ENCODE peak calls at places on chromosomes 11 and 22, in seven cellular contexts. H is H9, Q is IMR-90, W is H1, I is mesendoderm, V is mesenchymal stem cell, A is trophoblast cell. P is an unnamed sample.
A peak's percentile ranks its signal among the peaks of the same experiment; 100 is the strongest.

GRCh38 chr11:64638017-64638664 is 47.1 kb downstream of the SLC22A12 start:
- DNase-seq in H (peak; percentile 59), Q (no peak), W (peak; percentile 75), I (peak; percentile 56), V (no peak), A (no peak), P (no peak)

GRCh38 chr11:22076215-22076930 is 116.5 kb upstream of the ANO5 start:
- DNase-seq in H (no peak), Q (no peak), W (no peak), I (no peak), V (no peak), A (no peak), P (no peak)

GRCh38 chr11:6357222-6357621 is 33.1 kb upstream of the SMPD1 start:
- DNase-seq in H (no peak), Q (peak; percentile 95), W (no peak), I (peak; percentile 73), V (peak; percentile 87), A (peak; percentile 56), P (no peak)

GRCh38 chr22:19596680-19597398 is 72.6 kb upstream of the CLDN5 start:
- DNase-seq in H (no peak), Q (no peak), W (no peak), I (no peak), V (peak; percentile 2), A (peak; percentile 50), P (no peak)

GRCh38 chr11:12102588-12103410 is 7.6 kb upstream of the MICAL2 start:
- DNase-seq in H (no peak), Q (no peak), W (no peak), I (peak; percentile 72), V (no peak), A (no peak), P (no peak)

GRCh38 chr11:60914620-60915249 is 777 bp downstream of the TMEM109 start:
- DNase-seq in H (peak; percentile 35), Q (peak; percentile 34), W (peak; percentile 65), I (peak; percentile 35), V (peak; percentile 58), A (peak; percentile 42), P (no peak)

GRCh38 chr11:12276356-12276755 is 101.0 kb upstream of the PARVA start:
- DNase-seq in H (peak; percentile 7), Q (no peak), W (no peak), I (no peak), V (no peak), A (no peak), P (no peak)

GRCh38 chr11:95156133-95156731 is 66.6 kb downstream of the ENDOD1 start:
- DNase-seq in H (peak; percentile 58), Q (no peak), W (no peak), I (peak; percentile 68), V (no peak), A (no peak), P (no peak)

GRCh38 chr11:134401825-134402809 is 9.9 kb downstream of the B3GAT1 start:
- DNase-seq in H (no peak), Q (no peak), W (no peak), I (no peak), V (no peak), A (no peak), P (no peak)

GRCh38 chr11:18705651-18706281 is 7.2 kb downstream of the TMEM86A start:
- DNase-seq in H (no peak), Q (no peak), W (no peak), I (no peak), V (no peak), A (no peak), P (no peak)

GRCh38 chr11:124814739-124815138 is 14.5 kb upstream of the MSANTD2 start:
- DNase-seq in H (no peak), Q (no peak), W (no peak), I (no peak), V (no peak), A (no peak), P (no peak)

GRCh38 chr22:22201185-22201924 is 43.2 kb upstream of the VPREB1 start:
- DNase-seq in H (peak; percentile 60), Q (peak; percentile 24), W (peak; percentile 87), I (peak; percentile 58), V (peak; percentile 43), A (no peak), P (peak; percentile 37)

GRCh38 chr11:64218628-64219353 is 7.2 kb downstream of the TRPT1 start:
- DNase-seq in H (no peak), Q (no peak), W (no peak), I (no peak), V (no peak), A (no peak), P (no peak)

GRCh38 chr11:29293825-29294224 is 723.0 kb downstream of the KCNA4 start:
- DNase-seq in H (no peak), Q (peak; percentile 94), W (no peak), I (no peak), V (peak; percentile 86), A (no peak), P (no peak)

GRCh38 chr11:65545853-65546216 is 12.3 kb downstream of the LTBP3 start:
- DNase-seq in H (no peak), Q (no peak), W (no peak), I (no peak), V (no peak), A (no peak), P (no peak)

GRCh38 chr22:48959496-48959895 is 868.2 kb downstream of the BRD1 start:
- DNase-seq in H (peak; percentile 13), Q (no peak), W (peak; percentile 29), I (no peak), V (no peak), A (no peak), P (no peak)

GRCh38 chr11:134764367-134764766 is 352.3 kb upstream of the B3GAT1 start:
- DNase-seq in H (no peak), Q (no peak), W (no peak), I (no peak), V (no peak), A (no peak), P (no peak)

GRCh38 chr11:5620606-5621521 is 3.9 kb upstream of the TRIM34 start:
- DNase-seq in H (no peak), Q (peak; percentile 95), W (no peak), I (peak; percentile 60), V (peak; percentile 94), A (peak; percentile 89), P (no peak)

GRCh38 chr11:72574534-72575460 is 99.4 kb downstream of the PDE2A start:
- DNase-seq in H (no peak), Q (no peak), W (no peak), I (no peak), V (no peak), A (no peak), P (no peak)

DNA sequence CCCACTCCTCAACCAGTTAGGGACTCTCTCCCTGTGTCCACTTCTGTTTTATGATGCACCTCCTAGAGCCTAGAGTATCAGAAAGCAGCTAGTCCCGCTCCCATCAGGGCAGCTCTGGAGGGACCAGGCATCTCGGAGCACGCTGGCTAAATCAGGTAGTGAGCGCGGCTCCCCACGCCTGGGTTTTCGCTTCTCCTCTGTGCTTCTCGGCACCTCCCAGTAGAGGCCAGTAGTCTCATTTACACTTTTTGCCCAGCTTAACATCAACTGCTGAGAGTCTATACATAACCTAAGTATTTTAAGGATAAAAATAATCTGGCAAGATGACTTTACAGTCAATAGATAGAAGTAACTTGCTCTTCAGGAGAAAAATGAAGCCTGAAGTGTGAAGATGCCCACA is 473.8 kb downstream of the OPCML start:
- DNase-seq in H (peak; percentile 57), Q (no peak), W (no peak), I (peak; percentile 47), V (no peak), A (no peak), P (no peak)
- H3K23ac ChIP-seq in H (no peak overlapping the region), Q (no peak overlapping the region), W (no peak overlapping the region), I (no peak overlapping the region), V (no peak overlapping the region), A (no peak overlapping the region), P (no peak overlapping the region)

GRCh38 chr11:44388828-44389645 is 79.1 kb upstream of the ALX4 start:
- DNase-seq in H (no peak), Q (no peak), W (peak; percentile 48), I (peak; percentile 19), V (no peak), A (no peak), P (no peak)
- H3K27ac ChIP-seq in H (no peak overlapping the region), Q (no peak overlapping the region), W (no peak overlapping the region), I (no peak overlapping the region), V (no peak overlapping the region), A (no peak overlapping the region), P (no peak overlapping the region)

DNA sequence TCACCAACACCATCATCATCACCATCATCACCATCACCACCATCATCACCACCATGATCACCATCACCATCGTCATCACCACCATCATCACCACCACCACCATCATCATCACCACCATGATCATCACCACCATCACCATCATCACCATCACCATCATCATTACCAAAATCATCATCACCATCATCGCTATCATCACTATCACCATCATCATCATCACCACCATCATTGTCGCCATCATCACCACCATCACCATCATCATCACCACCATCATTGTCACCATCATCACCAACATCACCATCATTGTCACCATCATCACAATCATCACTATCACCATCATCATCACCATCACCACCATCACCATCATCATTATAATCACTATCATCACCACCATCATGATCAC is 893.5 kb downstream of the TBC1D22A start:
- DNase-seq in H (no peak), Q (no peak), W (no peak), I (no peak), V (no peak), A (no peak), P (no peak)
- H3K18ac ChIP-seq in H (no peak overlapping the region), Q (no peak overlapping the region), W (no peak overlapping the region), I (no peak overlapping the region), V (no peak overlapping the region), A (no peak overlapping the region), P (no peak overlapping the region)

GRCh38 chr11:2881974-2882362 is 3.6 kb downstream of the CDKN1C start:
- DNase-seq in H (no peak), Q (no peak), W (no peak), I (no peak), V (no peak), A (no peak), P (no peak)
- H3K23ac ChIP-seq in H (no peak overlapping the region), Q (no peak overlapping the region), W (no peak overlapping the region), I (no peak overlapping the region), V (no peak overlapping the region), A (no peak overlapping the region), P (no peak overlapping the region)

GRCh38 chr11:62921201-62921572 is at the start of gene CHRM1:
- DNase-seq in H (no peak), Q (no peak), W (no peak), I (no peak), V (no peak), A (no peak), P (no peak)
- H3K27ac ChIP-seq in H (no peak within 1 kb of the TSS), Q (no peak within 1 kb of the TSS), W (no peak within 1 kb of the TSS), I (no peak within 1 kb of the TSS), V (no peak within 1 kb of the TSS), A (no peak within 1 kb of the TSS), P (no peak within 1 kb of the TSS)

GRCh38 chr22:21022507-21022906 is 7.5 kb downstream of the P2RX6 start:
- DNase-seq in H (no peak), Q (no peak), W (no peak), I (no peak), V (no peak), A (no peak), P (no peak)
- H3K18ac ChIP-seq in H (no peak overlapping the region), Q (no peak overlapping the region), W (no peak overlapping the region), I (no peak overlapping the region), V (no peak overlapping the region), A (no peak overlapping the region), P (peak overlapping the region; percentile 57)

GRCh38 chr11:67820079-67820478 is 145.7 kb upstream of the ALDH3B2 start:
- DNase-seq in H (no peak), Q (no peak), W (no peak), I (no peak), V (no peak), A (no peak), P (no peak)
- H3K23ac ChIP-seq in H (no peak overlapping the region), Q (no peak overlapping the region), W (no peak overlapping the region), I (no peak overlapping the region), V (no peak overlapping the region), A (no peak overlapping the region), P (no peak overlapping the region)